ENCODE peak calls at places on chromosomes 11 and 22, in ten cellular contexts. One of them, this sample, is unnamed. For H3K4me1, the result is how much of the 10 kb centered on the place peaks cover.

GRCh38 chr11:110087820-110088534 is 5.2 kb upstream of the ZC3H12C start:
- DNase-seq in HepG2: no peak
- DNase-seq in upper lobe of left lung: peak
- DNase-seq in Panc1: no peak
- DNase-seq in stomach: no peak
- DNase-seq in GM23338: no peak
- DNase-seq in HCT116: no peak
- DNase-seq in transverse colon: no peak
- DNase-seq in spleen: no peak
- DNase-seq in breast epithelium: no peak
- DNase-seq in this sample: no peak

GRCh38 chr11:93497575-93497974 is 45.6 kb downstream of the SMCO4 start:
- DNase-seq in HepG2: no peak
- DNase-seq in upper lobe of left lung: no peak
- DNase-seq in Panc1: no peak
- DNase-seq in stomach: no peak
- DNase-seq in GM23338: no peak
- DNase-seq in HCT116: no peak
- DNase-seq in transverse colon: no peak
- DNase-seq in spleen: no peak
- DNase-seq in breast epithelium: no peak
- DNase-seq in this sample: no peak

GRCh38 chr11:58928082-58928574 is 11.2 kb upstream of the GLYATL1 start:
- DNase-seq in HepG2: no peak
- DNase-seq in upper lobe of left lung: no peak
- DNase-seq in Panc1: no peak
- DNase-seq in stomach: no peak
- DNase-seq in GM23338: peak
- DNase-seq in HCT116: no peak
- DNase-seq in transverse colon: no peak
- DNase-seq in spleen: no peak
- DNase-seq in breast epithelium: no peak
- DNase-seq in this sample: no peak

GRCh38 chr11:129308241-129308865 is 67.3 kb upstream of the BARX2 start:
- DNase-seq in HepG2: no peak
- DNase-seq in upper lobe of left lung: no peak
- DNase-seq in Panc1: no peak
- DNase-seq in stomach: no peak
- DNase-seq in GM23338: no peak
- DNase-seq in HCT116: no peak
- DNase-seq in transverse colon: no peak
- DNase-seq in spleen: no peak
- DNase-seq in breast epithelium: no peak
- DNase-seq in this sample: no peak

GRCh38 chr11:59668188-59668949 is 468 bp downstream of the PATL1 start:
- DNase-seq in HepG2: peak
- DNase-seq in upper lobe of left lung: peak
- DNase-seq in Panc1: no peak
- DNase-seq in stomach: peak
- DNase-seq in GM23338: peak
- DNase-seq in HCT116: no peak
- DNase-seq in transverse colon: peak
- DNase-seq in spleen: peak
- DNase-seq in breast epithelium: peak
- DNase-seq in this sample: peak

GRCh38 chr22:31530816-31531180 is 34.5 kb downstream of the SFI1 start:
- DNase-seq in HepG2: no peak
- DNase-seq in upper lobe of left lung: no peak
- DNase-seq in Panc1: no peak
- DNase-seq in stomach: no peak
- DNase-seq in GM23338: no peak
- DNase-seq in HCT116: no peak
- DNase-seq in transverse colon: no peak
- DNase-seq in spleen: no peak
- DNase-seq in breast epithelium: no peak
- DNase-seq in this sample: no peak

GRCh38 chr11:85661972-85662664 is 2.8 kb downstream of the CREBZF start:
- DNase-seq in HepG2: no peak
- DNase-seq in upper lobe of left lung: no peak
- DNase-seq in Panc1: no peak
- DNase-seq in stomach: no peak
- DNase-seq in GM23338: no peak
- DNase-seq in HCT116: no peak
- DNase-seq in transverse colon: no peak
- DNase-seq in spleen: no peak
- DNase-seq in breast epithelium: no peak
- DNase-seq in this sample: no peak

GRCh38 chr11:124863826-124864165 is 1.4 kb upstream of the ROBO3 start:
- DNase-seq in HepG2: no peak
- DNase-seq in upper lobe of left lung: no peak
- DNase-seq in Panc1: no peak
- DNase-seq in stomach: no peak
- DNase-seq in GM23338: peak
- DNase-seq in HCT116: no peak
- DNase-seq in transverse colon: no peak
- DNase-seq in spleen: no peak
- DNase-seq in breast epithelium: no peak
- DNase-seq in this sample: no peak

GRCh38 chr11:35511666-35512065 is 13.8 kb downstream of the PAMR1 start:
- DNase-seq in HepG2: no peak
- DNase-seq in upper lobe of left lung: no peak
- DNase-seq in Panc1: no peak
- DNase-seq in stomach: no peak
- DNase-seq in GM23338: no peak
- DNase-seq in HCT116: no peak
- DNase-seq in transverse colon: no peak
- DNase-seq in spleen: no peak
- DNase-seq in breast epithelium: no peak
- DNase-seq in this sample: no peak

GRCh38 chr11:84899740-84900139 is 727.4 kb downstream of the DLG2 start:
- DNase-seq in HepG2: peak
- DNase-seq in upper lobe of left lung: no peak
- DNase-seq in Panc1: no peak
- DNase-seq in stomach: no peak
- DNase-seq in GM23338: peak
- DNase-seq in HCT116: peak
- DNase-seq in transverse colon: no peak
- DNase-seq in spleen: no peak
- DNase-seq in breast epithelium: no peak
- DNase-seq in this sample: no peak

GRCh38 chr11:12687216-12687623 is 13.0 kb downstream of the TEAD1 start:
- DNase-seq in HepG2: no peak
- DNase-seq in upper lobe of left lung: no peak
- DNase-seq in Panc1: no peak
- DNase-seq in stomach: no peak
- DNase-seq in GM23338: no peak
- DNase-seq in HCT116: no peak
- DNase-seq in transverse colon: no peak
- DNase-seq in spleen: no peak
- DNase-seq in breast epithelium: no peak
- DNase-seq in this sample: no peak

DNA sequence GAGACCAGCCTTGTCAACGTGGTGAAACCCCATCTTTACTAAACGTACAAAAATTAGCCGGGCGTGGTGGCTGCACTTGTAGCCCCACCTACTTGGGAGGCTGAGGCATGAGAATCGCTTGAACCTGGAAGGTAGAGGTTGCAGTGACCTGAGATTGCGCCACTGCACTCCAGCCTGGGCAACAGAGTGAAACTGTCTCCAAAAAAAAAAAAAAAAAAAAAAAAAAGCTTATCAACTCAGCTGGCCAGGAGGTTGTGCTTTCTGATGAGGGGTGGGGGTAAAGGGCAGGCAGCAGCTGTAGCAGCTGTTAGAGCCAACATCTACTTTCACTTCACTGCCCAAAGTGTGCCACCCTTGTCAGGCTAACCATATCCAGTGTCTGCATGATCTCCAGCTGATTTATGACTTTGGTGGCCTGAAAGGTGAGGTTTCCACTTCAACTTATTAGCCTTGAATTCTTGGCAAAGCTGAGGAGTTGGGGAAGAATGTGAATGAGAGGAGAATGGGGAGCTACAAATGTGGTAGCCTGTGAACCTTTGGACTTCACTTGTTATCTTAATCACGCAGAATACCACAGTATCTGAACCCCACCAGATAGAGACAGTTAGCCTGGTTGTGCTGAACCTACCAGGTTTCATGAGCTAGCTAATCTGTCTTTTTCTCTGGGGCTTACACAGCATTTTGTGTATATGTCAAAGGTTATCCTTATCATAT is 19.6 kb downstream of the RNF121 start:
- DNase-seq in HepG2: peak
- DNase-seq in upper lobe of left lung: no peak
- DNase-seq in Panc1: no peak
- DNase-seq in stomach: peak
- DNase-seq in GM23338: no peak
- DNase-seq in HCT116: no peak
- DNase-seq in transverse colon: peak
- DNase-seq in spleen: no peak
- DNase-seq in breast epithelium: no peak
- DNase-seq in this sample: no peak
- H3K27ac ChIP-seq in HepG2: peak
- H3K27ac ChIP-seq in upper lobe of left lung: no peak
- H3K27ac ChIP-seq in Panc1: peak
- H3K27ac ChIP-seq in stomach: no peak
- H3K27ac ChIP-seq in GM23338: no peak
- H3K27ac ChIP-seq in HCT116: no peak
- H3K27ac ChIP-seq in transverse colon: peak
- H3K27ac ChIP-seq in spleen: no peak
- H3K27ac ChIP-seq in breast epithelium: no peak
- H3K27ac ChIP-seq in this sample: no peak

GRCh38 chr11:73197348-73197747 is 20.7 kb upstream of the P2RY2 start:
- DNase-seq in HepG2: no peak
- DNase-seq in upper lobe of left lung: no peak
- DNase-seq in Panc1: no peak
- DNase-seq in stomach: no peak
- DNase-seq in GM23338: no peak
- DNase-seq in HCT116: no peak
- DNase-seq in transverse colon: peak
- DNase-seq in spleen: no peak
- DNase-seq in breast epithelium: no peak
- DNase-seq in this sample: no peak
- H3K4me1 ChIP-seq in HepG2: under half
- H3K4me1 ChIP-seq in upper lobe of left lung: under half
- H3K4me1 ChIP-seq in Panc1: under half
- H3K4me1 ChIP-seq in stomach: under half
- H3K4me1 ChIP-seq in GM23338: under half
- H3K4me1 ChIP-seq in HCT116: under half
- H3K4me1 ChIP-seq in transverse colon: under half
- H3K4me1 ChIP-seq in spleen: under half
- H3K4me1 ChIP-seq in breast epithelium: under half
- H3K4me1 ChIP-seq in this sample: under half

GRCh38 chr11:10918698-10919097 is 60.8 kb upstream of the ZBED5 start:
- DNase-seq in HepG2: no peak
- DNase-seq in upper lobe of left lung: no peak
- DNase-seq in Panc1: no peak
- DNase-seq in stomach: no peak
- DNase-seq in GM23338: no peak
- DNase-seq in HCT116: no peak
- DNase-seq in transverse colon: no peak
- DNase-seq in spleen: no peak
- DNase-seq in breast epithelium: no peak
- DNase-seq in this sample: no peak

GRCh38 chr11:10920875-10921274 is 63.0 kb upstream of the ZBED5 start:
- DNase-seq in HepG2: no peak
- DNase-seq in upper lobe of left lung: no peak
- DNase-seq in Panc1: no peak
- DNase-seq in stomach: no peak
- DNase-seq in GM23338: no peak
- DNase-seq in HCT116: no peak
- DNase-seq in transverse colon: no peak
- DNase-seq in spleen: no peak
- DNase-seq in breast epithelium: no peak
- DNase-seq in this sample: no peak

GRCh38 chr11:10918275-10918674 is 60.4 kb upstream of the ZBED5 start:
- DNase-seq in HepG2: no peak
- DNase-seq in upper lobe of left lung: no peak
- DNase-seq in Panc1: no peak
- DNase-seq in stomach: no peak
- DNase-seq in GM23338: no peak
- DNase-seq in HCT116: no peak
- DNase-seq in transverse colon: no peak
- DNase-seq in spleen: no peak
- DNase-seq in breast epithelium: no peak
- DNase-seq in this sample: no peak

GRCh38 chr11:10917802-10918201 is 59.9 kb upstream of the ZBED5 start:
- DNase-seq in HepG2: no peak
- DNase-seq in upper lobe of left lung: no peak
- DNase-seq in Panc1: no peak
- DNase-seq in stomach: no peak
- DNase-seq in GM23338: no peak
- DNase-seq in HCT116: no peak
- DNase-seq in transverse colon: no peak
- DNase-seq in spleen: no peak
- DNase-seq in breast epithelium: no peak
- DNase-seq in this sample: no peak

GRCh38 chr11:10920205-10920604 is 62.4 kb upstream of the ZBED5 start:
- DNase-seq in HepG2: no peak
- DNase-seq in upper lobe of left lung: no peak
- DNase-seq in Panc1: no peak
- DNase-seq in stomach: no peak
- DNase-seq in GM23338: no peak
- DNase-seq in HCT116: no peak
- DNase-seq in transverse colon: no peak
- DNase-seq in spleen: no peak
- DNase-seq in breast epithelium: no peak
- DNase-seq in this sample: no peak
- TF ChIP-seq POLR2AphosphoS5 in HepG2: no peak
- TF ChIP-seq POLR2AphosphoS5 in upper lobe of left lung: no peak
- TF ChIP-seq POLR2AphosphoS5 in Panc1: no peak
- TF ChIP-seq POLR2AphosphoS5 in stomach: no peak
- TF ChIP-seq POLR2AphosphoS5 in GM23338: no peak
- TF ChIP-seq POLR2AphosphoS5 in HCT116: no peak
- TF ChIP-seq POLR2AphosphoS5 in transverse colon: no peak
- TF ChIP-seq POLR2AphosphoS5 in spleen: no peak
- TF ChIP-seq POLR2AphosphoS5 in breast epithelium: no peak
- TF ChIP-seq POLR2AphosphoS5 in this sample: no peak

DNA sequence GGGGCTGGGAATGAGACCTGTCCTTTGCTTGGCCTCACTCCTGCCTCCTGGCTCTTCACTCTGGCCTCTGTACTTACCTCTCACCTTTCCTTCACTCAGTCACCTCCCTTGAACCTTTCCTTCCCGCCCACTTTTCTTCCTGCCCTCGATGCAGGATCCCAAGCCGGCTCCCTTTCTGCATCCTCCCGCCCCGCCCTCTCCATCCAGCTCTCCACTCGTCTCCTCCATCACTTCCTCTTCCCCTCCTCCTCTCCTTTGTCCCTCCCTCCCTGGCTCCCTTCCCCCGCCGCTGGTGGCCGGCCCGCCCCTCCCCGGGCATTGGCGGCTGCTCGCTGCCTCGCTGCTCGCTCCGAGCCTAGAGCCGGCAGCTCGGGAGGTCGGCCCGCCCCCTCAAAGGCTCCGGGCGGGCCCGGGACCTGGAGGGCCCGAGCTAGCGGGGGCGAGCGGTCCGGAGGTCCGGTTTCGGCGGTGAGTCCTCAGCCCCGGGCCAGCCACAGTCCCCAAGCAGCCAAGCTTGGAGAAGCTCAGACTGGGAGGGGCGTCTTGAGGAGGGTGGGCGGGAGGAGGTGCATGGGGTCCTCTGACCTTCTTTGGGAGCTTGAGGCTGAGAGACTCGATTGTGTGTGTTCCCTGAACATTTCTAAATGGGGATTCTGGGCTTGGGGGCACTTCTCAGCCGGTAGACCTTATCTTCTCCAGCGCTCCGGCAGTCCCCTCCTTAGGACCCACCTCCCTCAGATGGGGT is 13.8 kb downstream of the PHLDB1 start:
- DNase-seq in HepG2: peak
- DNase-seq in upper lobe of left lung: peak
- DNase-seq in Panc1: no peak
- DNase-seq in stomach: peak
- DNase-seq in GM23338: peak
- DNase-seq in HCT116: peak
- DNase-seq in transverse colon: peak
- DNase-seq in spleen: peak
- DNase-seq in breast epithelium: peak
- DNase-seq in this sample: peak
- H3K27ac ChIP-seq in HepG2: peak
- H3K27ac ChIP-seq in upper lobe of left lung: peak
- H3K27ac ChIP-seq in Panc1: peak
- H3K27ac ChIP-seq in stomach: peak
- H3K27ac ChIP-seq in GM23338: peak
- H3K27ac ChIP-seq in HCT116: peak
- H3K27ac ChIP-seq in transverse colon: peak
- H3K27ac ChIP-seq in spleen: peak
- H3K27ac ChIP-seq in breast epithelium: peak
- H3K27ac ChIP-seq in this sample: peak